ENCODE peak calls at places on chromosomes 11 and 22, in six cellular contexts. O is ovary, Q is GM04504, F is LHCN-M2, W is nucleus accumbens, T is B cell. Y is an unnamed sample.

GRCh38 chr11:85961130-85961529 is 105.9 kb downstream of the CCDC83 start:
- DNase-seq in W (no peak), O (no peak), F (no peak), Q (no peak), T (no peak), Y (no peak)

GRCh38 chr11:114787126-114787525 is 108.8 kb downstream of the NXPE2 start:
- DNase-seq in Q (no peak), F (no peak), W (no peak), T (no peak), O (no peak), Y (no peak)

GRCh38 chr22:48204296-48204695 is 1441.8 kb downstream of the TBC1D22A start:
- DNase-seq in Q (no peak), T (no peak), F (no peak), W (no peak), O (no peak), Y (no peak)

GRCh38 chr11:66725646-66726045 is 3.4 kb downstream of the SPTBN2 start:
- DNase-seq in F (no peak), O (no peak), Q (no peak), T (no peak), W (no peak), Y (no peak)

GRCh38 chr22:23457586-23457985 is 122.5 kb downstream of the IGLL1 start:
- DNase-seq in O (no peak), T (no peak), W (no peak), Q (no peak), F (no peak), Y (no peak)

GRCh38 chr11:74739546-74740270 is 8.5 kb upstream of the CHRDL2 start:
- DNase-seq in F (peak; percentile 55), Q (peak; percentile 46), T (no peak), O (peak; percentile 54), W (no peak), Y (peak; percentile 69)

GRCh38 chr11:76124905-76125566 is 81.3 kb downstream of the WNT11 start:
- DNase-seq in Q (no peak), O (no peak), T (no peak), F (no peak), W (no peak), Y (no peak)

GRCh38 chr22:17569971-17570511 is 6.7 kb downstream of the SLC25A18 start:
- DNase-seq in O (no peak), F (no peak), T (no peak), Q (no peak), W (no peak), Y (peak; percentile 39)

GRCh38 chr11:17716807-17717206 is 2.6 kb upstream of the MYOD1 start:
- DNase-seq in O (no peak), Q (no peak), F (no peak), T (no peak), W (no peak), Y (no peak)

GRCh38 chr22:27880778-27881394 is 38.2 kb downstream of the PITPNB start:
- DNase-seq in W (no peak), Q (no peak), F (peak; percentile 72), T (no peak), O (no peak), Y (peak; percentile 60)

Y was measured in RPMI7951.